ENCODE peak calls at places on chromosome 4, in four cellular contexts. I is WTC11, R is HepG2, O is K562. A is an unnamed sample.

GRCh38 chr4:3657917-3658913 is 108.0 kb upstream of the ADRA2C start:
- DNase-seq in I (no peak), R (no peak), O (no peak), A (no peak)

GRCh38 chr4:186472948-186473347 is 82.4 kb downstream of the MTNR1A start:
- DNase-seq in I (peak; percentile 32), R (peak; percentile 16), O (no peak), A (no peak)

GRCh38 chr4:22679518-22679897 is 13.2 kb upstream of the GBA3 start:
- DNase-seq in I (no peak), R (no peak), O (no peak), A (no peak)

GRCh38 chr4:10697071-10697470 is 12.5 kb upstream of the CLNK start:
- DNase-seq in I (no peak), R (no peak), O (no peak), A (no peak)

GRCh38 chr4:185792384-185793146 is 19.4 kb downstream of the SORBS2 start:
- DNase-seq in I (no peak), R (peak; percentile 95), O (no peak), A (no peak)

GRCh38 chr4:183955666-183956065 is 50.6 kb downstream of the STOX2 start:
- DNase-seq in I (no peak), R (no peak), O (no peak), A (no peak)

GRCh38 chr4:27040351-27040750 is 179.7 kb downstream of the STIM2 start:
- DNase-seq in I (no peak), R (no peak), O (no peak), A (no peak)

GRCh38 chr4:39565925-39566630 is 38.8 kb upstream of the UGDH start:
- DNase-seq in I (no peak), R (no peak), O (no peak), A (no peak)

GRCh38 chr4:147076179-147076578 is 130.5 kb upstream of the TTC29 start:
- DNase-seq in I (no peak), R (no peak), O (no peak), A (no peak)

GRCh38 chr4:116016201-116016600 is 902.8 kb upstream of the NDST4 start:
- DNase-seq in I (no peak), R (no peak), O (no peak), A (no peak)

GRCh38 chr4:137393043-137393442 is 139.3 kb downstream of the PCDH18 start:
- DNase-seq in I (no peak), R (no peak), O (no peak), A (no peak)

GRCh38 chr4:55447826-55448225 is 52.1 kb downstream of the TMEM165 start:
- DNase-seq in I (no peak), R (no peak), O (no peak), A (no peak)

GRCh38 chr4:114694770-114695169 is 96.2 kb downstream of the UGT8 start:
- DNase-seq in I (no peak), R (peak; percentile 12), O (peak; percentile 13), A (peak; percentile 11)

GRCh38 chr4:62460329-62460728 is 1260.2 kb downstream of the ADGRL3 start:
- DNase-seq in I (no peak), R (no peak), O (no peak), A (no peak)

GRCh38 chr4:169030575-169030982 is 20.5 kb upstream of the CBR4 start:
- DNase-seq in I (no peak), R (peak; percentile 35), O (no peak), A (no peak)

GRCh38 chr4:115042496-115042895 is 70.9 kb downstream of the NDST4 start:
- DNase-seq in I (peak; percentile 16), R (peak; percentile 4), O (no peak), A (no peak)

GRCh38 chr4:125368684-125369083 is 53.9 kb downstream of the FAT4 start:
- DNase-seq in I (no peak), R (no peak), O (no peak), A (no peak)

GRCh38 chr4:40180356-40180755 is 16.5 kb upstream of the RHOH start:
- DNase-seq in I (no peak), R (no peak), O (no peak), A (no peak)

GRCh38 chr4:98939892-98940298 is 11.0 kb upstream of the EIF4E start:
- DNase-seq in I (no peak), R (peak; percentile 35), O (peak; percentile 34), A (no peak)

GRCh38 chr4:8263397-8263796 is 6.2 kb upstream of the HTRA3 start:
- DNase-seq in I (no peak), R (no peak), O (no peak), A (no peak)

DNA sequence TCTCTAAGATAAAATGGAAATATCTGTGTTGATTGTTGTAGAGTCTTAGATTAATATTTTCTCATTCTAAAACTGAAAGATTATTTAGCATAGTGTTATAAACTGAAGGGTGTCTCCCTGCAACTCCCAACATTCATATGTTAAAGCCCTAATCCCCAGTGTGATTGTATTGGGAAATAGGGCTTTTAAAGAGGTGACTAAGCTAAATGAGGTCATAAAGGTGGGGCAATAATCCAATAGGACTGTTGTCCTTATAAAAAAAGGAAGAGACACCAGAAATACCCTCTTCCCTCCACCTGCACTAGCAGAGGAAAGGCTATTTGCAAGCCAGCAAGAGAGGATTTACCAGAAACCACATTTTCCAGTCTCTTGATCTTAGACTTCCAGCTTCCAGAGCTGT is 1626.4 kb downstream of the C4orf33 start:
- DNase-seq in I (no peak), R (no peak), O (no peak), A (no peak)
- TF ChIP-seq TCF7 in I (no peak), R (no peak), O (no peak), A (no peak)

GRCh38 chr4:5993876-5994811 is 24.1 kb downstream of the C4orf50 start:
- DNase-seq in I (no peak), R (no peak), O (no peak), A (no peak)

GRCh38 chr4:5996641-5997040 is 21.6 kb downstream of the C4orf50 start:
- DNase-seq in I (no peak), R (no peak), O (no peak), A (no peak)

GRCh38 chr4:5998333-5998936 is 19.8 kb downstream of the C4orf50 start:
- DNase-seq in I (peak; percentile 76), R (peak; percentile 50), O (peak; percentile 74), A (no peak)

GRCh38 chr4:5993063-5993745 is 25.0 kb downstream of the C4orf50 start:
- DNase-seq in I (no peak), R (no peak), O (no peak), A (no peak)

DNA sequence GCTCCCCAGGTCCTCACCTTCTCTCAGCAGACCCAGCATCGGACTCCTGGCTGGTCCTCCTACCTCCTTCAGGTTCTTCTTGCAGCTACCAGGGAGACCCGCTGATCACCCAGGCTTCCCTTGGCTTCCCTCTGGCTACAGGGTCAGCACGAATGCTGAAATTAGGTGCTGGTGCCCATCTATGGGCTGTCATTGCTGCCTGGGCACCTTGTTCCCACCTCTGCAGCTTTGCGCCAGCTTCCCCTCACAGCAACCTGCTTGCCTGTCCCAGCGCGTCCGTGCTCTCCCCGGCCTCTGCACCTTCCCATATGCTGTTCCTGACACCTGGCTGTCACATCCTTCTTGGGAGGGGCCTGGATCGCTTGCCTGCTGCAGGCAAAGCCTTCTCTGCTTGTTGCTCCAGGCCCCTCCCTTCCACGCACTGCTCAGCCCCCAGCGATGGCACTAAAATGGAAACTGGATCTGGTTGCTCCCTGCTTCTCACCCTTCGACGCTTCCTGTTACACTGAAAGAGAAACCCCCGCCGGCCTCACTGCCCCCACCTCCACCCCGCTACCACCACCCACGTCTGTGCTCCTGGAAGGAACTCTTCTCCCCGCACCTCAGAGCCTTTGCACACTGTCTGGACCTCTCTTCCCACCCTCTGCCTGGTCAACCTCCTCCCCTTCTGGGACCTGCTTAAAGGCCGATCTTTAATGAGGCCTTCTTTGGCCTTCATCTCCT is 22.2 kb downstream of the C4orf50 start:
- DNase-seq in I (no peak), R (no peak), O (no peak), A (no peak)
- TF ChIP-seq TCF7 in I (no peak), R (no peak), O (no peak), A (no peak)

GRCh38 chr4:1238676-1239000 is 10.3 kb downstream of the CTBP1 start:
- DNase-seq in I (no peak), R (no peak), O (no peak), A (no peak)

GRCh38 chr4:1240721-1241465 is 8.0 kb downstream of the CTBP1 start:
- DNase-seq in I (no peak), R (no peak), O (no peak), A (no peak)

GRCh38 chr4:1239141-1239948 is 9.6 kb downstream of the CTBP1 start:
- DNase-seq in I (peak; percentile 8), R (no peak), O (no peak), A (no peak)

GRCh38 chr4:1241466-1241935 is 7.4 kb downstream of the CTBP1 start:
- DNase-seq in I (peak; percentile 8), R (no peak), O (no peak), A (no peak)

DNA sequence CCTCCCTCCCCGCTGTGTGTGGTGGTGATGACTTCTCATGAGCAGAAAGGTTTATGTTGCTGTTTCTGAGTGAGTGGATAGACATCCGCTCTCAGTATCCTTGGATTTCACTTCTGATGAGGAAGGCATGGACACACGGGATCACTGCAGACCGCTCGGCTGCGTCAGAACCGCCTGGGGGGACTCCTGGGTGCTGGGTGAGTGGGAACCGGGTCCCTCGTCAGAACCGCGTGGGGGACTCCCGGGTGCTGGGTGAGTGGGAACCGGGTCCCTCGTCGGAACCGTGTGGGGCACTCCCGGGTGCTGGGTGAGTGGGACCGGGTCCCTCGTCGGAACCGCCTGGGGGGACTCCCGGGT is 9.0 kb downstream of the CTBP1 start:
- DNase-seq in I (no peak), R (no peak), O (no peak), A (no peak)
- TF ChIP-seq TCF7 in I (no peak), R (no peak), O (no peak), A (no peak)

GRCh38 chr4:102684605-102685052 is 76.1 kb downstream of the MANBA start:
- DNase-seq in I (no peak), R (no peak), O (no peak), A (peak; percentile 37)
- TF ChIP-seq TCF7 in I (no peak), R (no peak), O (no peak), A (no peak)

DNA sequence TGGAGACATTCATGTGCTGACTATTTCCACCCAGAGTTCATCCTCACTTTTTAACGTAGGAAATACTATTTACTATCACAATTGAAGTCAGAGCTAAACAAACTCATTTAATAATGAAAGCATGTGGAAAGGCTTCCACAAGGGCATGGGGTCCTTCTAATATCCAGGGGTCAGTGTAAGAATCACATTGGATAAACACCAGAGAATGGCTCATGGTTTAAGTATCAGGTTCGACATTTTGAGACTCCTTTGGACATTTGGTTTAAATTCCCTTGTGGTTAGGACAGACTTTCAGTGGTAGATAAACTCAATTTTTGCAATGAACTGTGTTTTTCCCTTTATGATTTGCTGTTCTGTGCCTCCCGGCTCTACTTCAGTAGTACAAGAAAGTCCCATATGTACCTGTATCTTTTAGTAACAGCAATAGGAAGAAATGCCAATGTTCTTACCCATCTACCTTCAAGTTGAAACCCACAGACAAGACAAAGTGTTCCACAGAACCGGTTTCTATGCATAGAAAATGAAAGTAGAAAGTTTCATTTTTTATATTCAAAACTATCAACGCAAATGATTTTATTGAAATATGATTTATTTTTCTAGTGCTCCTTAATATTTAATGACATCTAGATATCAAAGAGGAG is 589.0 kb upstream of the FAM241A start:
- DNase-seq in I (no peak), R (no peak), O (no peak), A (no peak)
- TF ChIP-seq TCF7 in I (no peak), R (no peak), O (no peak), A (no peak)

A was measured in GM12878.